ENCODE peak calls at places on chromosomes 2 and 18, in six cellular contexts. One of them, this sample, is unnamed.

GRCh38 chr2:39708003-39708402 is 42.3 kb downstream of the TMEM178A start:
- DNase-seq in posterior vena cava: no peak
- DNase-seq in kidney glomerular epithelial cell: no peak
- DNase-seq in stimulated activated effector memory CD8-positive, alpha-beta T cell treated with anti-CD3 and anti-CD28 coated beads, Interleukin-12 subunit alpha, Interleukin-12 subunit beta, amount 100 ng/mL, for 72 hours: no peak
- DNase-seq in NCI-H774: no peak
- DNase-seq in stimulated activated CD4-positive, alpha-beta T cell treated with anti-CD3 and anti-CD28 coated beads, Interleukin-15, amount 100 ng/mL, for 1 hour: no peak
- DNase-seq in this sample: no peak

GRCh38 chr2:142180820-142181533 is 50.2 kb upstream of the LRP1B start:
- DNase-seq in stimulated activated effector memory CD8-positive, alpha-beta T cell treated with anti-CD3 and anti-CD28 coated beads, Interleukin-12 subunit alpha, Interleukin-12 subunit beta, amount 100 ng/mL, for 72 hours: no peak
- DNase-seq in NCI-H774: no peak
- DNase-seq in stimulated activated CD4-positive, alpha-beta T cell treated with anti-CD3 and anti-CD28 coated beads, Interleukin-15, amount 100 ng/mL, for 1 hour: no peak
- DNase-seq in posterior vena cava: peak; percentile 71
- DNase-seq in kidney glomerular epithelial cell: no peak
- DNase-seq in this sample: no peak

GRCh38 chr2:8189316-8189715 is 492.5 kb upstream of the ID2 start:
- DNase-seq in NCI-H774: no peak
- DNase-seq in stimulated activated effector memory CD8-positive, alpha-beta T cell treated with anti-CD3 and anti-CD28 coated beads, Interleukin-12 subunit alpha, Interleukin-12 subunit beta, amount 100 ng/mL, for 72 hours: no peak
- DNase-seq in posterior vena cava: no peak
- DNase-seq in kidney glomerular epithelial cell: no peak
- DNase-seq in stimulated activated CD4-positive, alpha-beta T cell treated with anti-CD3 and anti-CD28 coated beads, Interleukin-15, amount 100 ng/mL, for 1 hour: no peak
- DNase-seq in this sample: no peak

GRCh38 chr2:150644298-150645067 is 157.0 kb upstream of the RND3 start:
- DNase-seq in stimulated activated CD4-positive, alpha-beta T cell treated with anti-CD3 and anti-CD28 coated beads, Interleukin-15, amount 100 ng/mL, for 1 hour: no peak
- DNase-seq in posterior vena cava: no peak
- DNase-seq in stimulated activated effector memory CD8-positive, alpha-beta T cell treated with anti-CD3 and anti-CD28 coated beads, Interleukin-12 subunit alpha, Interleukin-12 subunit beta, amount 100 ng/mL, for 72 hours: no peak
- DNase-seq in kidney glomerular epithelial cell: no peak
- DNase-seq in NCI-H774: no peak
- DNase-seq in this sample: peak; percentile 75

GRCh38 chr2:76170856-76171255 is 460.1 kb upstream of the GCFC2 start:
- DNase-seq in kidney glomerular epithelial cell: no peak
- DNase-seq in NCI-H774: no peak
- DNase-seq in stimulated activated CD4-positive, alpha-beta T cell treated with anti-CD3 and anti-CD28 coated beads, Interleukin-15, amount 100 ng/mL, for 1 hour: no peak
- DNase-seq in stimulated activated effector memory CD8-positive, alpha-beta T cell treated with anti-CD3 and anti-CD28 coated beads, Interleukin-12 subunit alpha, Interleukin-12 subunit beta, amount 100 ng/mL, for 72 hours: no peak
- DNase-seq in posterior vena cava: no peak
- DNase-seq in this sample: no peak

GRCh38 chr2:141630531-141630930 is 500.3 kb downstream of the LRP1B start:
- DNase-seq in stimulated activated CD4-positive, alpha-beta T cell treated with anti-CD3 and anti-CD28 coated beads, Interleukin-15, amount 100 ng/mL, for 1 hour: no peak
- DNase-seq in stimulated activated effector memory CD8-positive, alpha-beta T cell treated with anti-CD3 and anti-CD28 coated beads, Interleukin-12 subunit alpha, Interleukin-12 subunit beta, amount 100 ng/mL, for 72 hours: no peak
- DNase-seq in NCI-H774: no peak
- DNase-seq in posterior vena cava: no peak
- DNase-seq in kidney glomerular epithelial cell: no peak
- DNase-seq in this sample: peak; percentile 74

GRCh38 chr2:119937680-119938079 is 75.2 kb upstream of the EPB41L5 start:
- DNase-seq in posterior vena cava: no peak
- DNase-seq in stimulated activated effector memory CD8-positive, alpha-beta T cell treated with anti-CD3 and anti-CD28 coated beads, Interleukin-12 subunit alpha, Interleukin-12 subunit beta, amount 100 ng/mL, for 72 hours: no peak
- DNase-seq in stimulated activated CD4-positive, alpha-beta T cell treated with anti-CD3 and anti-CD28 coated beads, Interleukin-15, amount 100 ng/mL, for 1 hour: no peak
- DNase-seq in kidney glomerular epithelial cell: no peak
- DNase-seq in NCI-H774: no peak
- DNase-seq in this sample: no peak

GRCh38 chr2:180829261-180829660 is 151.1 kb upstream of the UBE2E3 start:
- DNase-seq in kidney glomerular epithelial cell: no peak
- DNase-seq in NCI-H774: no peak
- DNase-seq in stimulated activated CD4-positive, alpha-beta T cell treated with anti-CD3 and anti-CD28 coated beads, Interleukin-15, amount 100 ng/mL, for 1 hour: no peak
- DNase-seq in stimulated activated effector memory CD8-positive, alpha-beta T cell treated with anti-CD3 and anti-CD28 coated beads, Interleukin-12 subunit alpha, Interleukin-12 subunit beta, amount 100 ng/mL, for 72 hours: no peak
- DNase-seq in posterior vena cava: no peak
- DNase-seq in this sample: no peak

GRCh38 chr2:74281576-74281975 is 61.6 kb downstream of the SLC4A5 start:
- DNase-seq in posterior vena cava: no peak
- DNase-seq in stimulated activated CD4-positive, alpha-beta T cell treated with anti-CD3 and anti-CD28 coated beads, Interleukin-15, amount 100 ng/mL, for 1 hour: no peak
- DNase-seq in NCI-H774: no peak
- DNase-seq in stimulated activated effector memory CD8-positive, alpha-beta T cell treated with anti-CD3 and anti-CD28 coated beads, Interleukin-12 subunit alpha, Interleukin-12 subunit beta, amount 100 ng/mL, for 72 hours: no peak
- DNase-seq in kidney glomerular epithelial cell: no peak
- DNase-seq in this sample: no peak

GRCh38 chr18:60675801-60676200 is 303.2 kb upstream of the MC4R start:
- DNase-seq in stimulated activated CD4-positive, alpha-beta T cell treated with anti-CD3 and anti-CD28 coated beads, Interleukin-15, amount 100 ng/mL, for 1 hour: no peak
- DNase-seq in posterior vena cava: no peak
- DNase-seq in kidney glomerular epithelial cell: no peak
- DNase-seq in NCI-H774: peak; percentile 75
- DNase-seq in stimulated activated effector memory CD8-positive, alpha-beta T cell treated with anti-CD3 and anti-CD28 coated beads, Interleukin-12 subunit alpha, Interleukin-12 subunit beta, amount 100 ng/mL, for 72 hours: no peak
- DNase-seq in this sample: no peak

GRCh38 chr2:203897544-203897943 is 30.0 kb downstream of the CTLA4 start:
- DNase-seq in stimulated activated CD4-positive, alpha-beta T cell treated with anti-CD3 and anti-CD28 coated beads, Interleukin-15, amount 100 ng/mL, for 1 hour: no peak
- DNase-seq in NCI-H774: no peak
- DNase-seq in kidney glomerular epithelial cell: no peak
- DNase-seq in stimulated activated effector memory CD8-positive, alpha-beta T cell treated with anti-CD3 and anti-CD28 coated beads, Interleukin-12 subunit alpha, Interleukin-12 subunit beta, amount 100 ng/mL, for 72 hours: no peak
- DNase-seq in posterior vena cava: no peak
- DNase-seq in this sample: no peak

GRCh38 chr2:16226942-16227664 is 286.8 kb downstream of the MYCN start:
- DNase-seq in posterior vena cava: no peak
- DNase-seq in stimulated activated CD4-positive, alpha-beta T cell treated with anti-CD3 and anti-CD28 coated beads, Interleukin-15, amount 100 ng/mL, for 1 hour: no peak
- DNase-seq in kidney glomerular epithelial cell: no peak
- DNase-seq in stimulated activated effector memory CD8-positive, alpha-beta T cell treated with anti-CD3 and anti-CD28 coated beads, Interleukin-12 subunit alpha, Interleukin-12 subunit beta, amount 100 ng/mL, for 72 hours: no peak
- DNase-seq in NCI-H774: no peak
- DNase-seq in this sample: no peak

GRCh38 chr2:40554665-40555294 is 102.9 kb upstream of the SLC8A1 start:
- DNase-seq in NCI-H774: peak; percentile 52
- DNase-seq in kidney glomerular epithelial cell: peak; percentile 3
- DNase-seq in stimulated activated CD4-positive, alpha-beta T cell treated with anti-CD3 and anti-CD28 coated beads, Interleukin-15, amount 100 ng/mL, for 1 hour: no peak
- DNase-seq in posterior vena cava: no peak
- DNase-seq in stimulated activated effector memory CD8-positive, alpha-beta T cell treated with anti-CD3 and anti-CD28 coated beads, Interleukin-12 subunit alpha, Interleukin-12 subunit beta, amount 100 ng/mL, for 72 hours: peak; percentile 55
- DNase-seq in this sample: peak; percentile 27

GRCh38 chr2:201363857-201364560 is 6.9 kb upstream of the FLACC1 start:
- DNase-seq in kidney glomerular epithelial cell: peak; percentile 2
- DNase-seq in stimulated activated effector memory CD8-positive, alpha-beta T cell treated with anti-CD3 and anti-CD28 coated beads, Interleukin-12 subunit alpha, Interleukin-12 subunit beta, amount 100 ng/mL, for 72 hours: no peak
- DNase-seq in NCI-H774: peak; percentile 35
- DNase-seq in stimulated activated CD4-positive, alpha-beta T cell treated with anti-CD3 and anti-CD28 coated beads, Interleukin-15, amount 100 ng/mL, for 1 hour: no peak
- DNase-seq in posterior vena cava: no peak
- DNase-seq in this sample: peak; percentile 52

GRCh38 chr18:79922971-79923411 is 28.5 kb downstream of the SLC66A2 start:
- DNase-seq in kidney glomerular epithelial cell: no peak
- DNase-seq in posterior vena cava: peak; percentile 56
- DNase-seq in stimulated activated effector memory CD8-positive, alpha-beta T cell treated with anti-CD3 and anti-CD28 coated beads, Interleukin-12 subunit alpha, Interleukin-12 subunit beta, amount 100 ng/mL, for 72 hours: no peak
- DNase-seq in NCI-H774: no peak
- DNase-seq in stimulated activated CD4-positive, alpha-beta T cell treated with anti-CD3 and anti-CD28 coated beads, Interleukin-15, amount 100 ng/mL, for 1 hour: no peak
- DNase-seq in this sample: no peak

GRCh38 chr2:210162466-210163124 is 8.6 kb downstream of the KANSL1L start:
- DNase-seq in stimulated activated effector memory CD8-positive, alpha-beta T cell treated with anti-CD3 and anti-CD28 coated beads, Interleukin-12 subunit alpha, Interleukin-12 subunit beta, amount 100 ng/mL, for 72 hours: no peak
- DNase-seq in kidney glomerular epithelial cell: peak; percentile 57
- DNase-seq in stimulated activated CD4-positive, alpha-beta T cell treated with anti-CD3 and anti-CD28 coated beads, Interleukin-15, amount 100 ng/mL, for 1 hour: no peak
- DNase-seq in posterior vena cava: no peak
- DNase-seq in NCI-H774: no peak
- DNase-seq in this sample: peak; percentile 3

GRCh38 chr18:73214970-73215369 is 347.2 kb upstream of the NETO1 start:
- DNase-seq in stimulated activated CD4-positive, alpha-beta T cell treated with anti-CD3 and anti-CD28 coated beads, Interleukin-15, amount 100 ng/mL, for 1 hour: no peak
- DNase-seq in posterior vena cava: no peak
- DNase-seq in kidney glomerular epithelial cell: no peak
- DNase-seq in NCI-H774: no peak
- DNase-seq in stimulated activated effector memory CD8-positive, alpha-beta T cell treated with anti-CD3 and anti-CD28 coated beads, Interleukin-12 subunit alpha, Interleukin-12 subunit beta, amount 100 ng/mL, for 72 hours: no peak
- DNase-seq in this sample: no peak

GRCh38 chr2:233461481-233461891 is 105.1 kb downstream of the USP40 start:
- DNase-seq in stimulated activated CD4-positive, alpha-beta T cell treated with anti-CD3 and anti-CD28 coated beads, Interleukin-15, amount 100 ng/mL, for 1 hour: no peak
- DNase-seq in kidney glomerular epithelial cell: no peak
- DNase-seq in posterior vena cava: no peak
- DNase-seq in stimulated activated effector memory CD8-positive, alpha-beta T cell treated with anti-CD3 and anti-CD28 coated beads, Interleukin-12 subunit alpha, Interleukin-12 subunit beta, amount 100 ng/mL, for 72 hours: no peak
- DNase-seq in NCI-H774: no peak
- DNase-seq in this sample: no peak

GRCh38 chr18:74082476-74083070 is 65.1 kb downstream of the FBXO15 start:
- DNase-seq in stimulated activated effector memory CD8-positive, alpha-beta T cell treated with anti-CD3 and anti-CD28 coated beads, Interleukin-12 subunit alpha, Interleukin-12 subunit beta, amount 100 ng/mL, for 72 hours: peak; percentile 56
- DNase-seq in kidney glomerular epithelial cell: no peak
- DNase-seq in stimulated activated CD4-positive, alpha-beta T cell treated with anti-CD3 and anti-CD28 coated beads, Interleukin-15, amount 100 ng/mL, for 1 hour: no peak
- DNase-seq in NCI-H774: peak; percentile 53
- DNase-seq in posterior vena cava: no peak
- DNase-seq in this sample: peak; percentile 40

GRCh38 chr2:20558391-20559150 is 92.3 kb downstream of the HS1BP3 start:
- DNase-seq in NCI-H774: no peak
- DNase-seq in posterior vena cava: no peak
- DNase-seq in stimulated activated CD4-positive, alpha-beta T cell treated with anti-CD3 and anti-CD28 coated beads, Interleukin-15, amount 100 ng/mL, for 1 hour: no peak
- DNase-seq in kidney glomerular epithelial cell: no peak
- DNase-seq in stimulated activated effector memory CD8-positive, alpha-beta T cell treated with anti-CD3 and anti-CD28 coated beads, Interleukin-12 subunit alpha, Interleukin-12 subunit beta, amount 100 ng/mL, for 72 hours: no peak
- DNase-seq in this sample: no peak

GRCh38 chr2:28233070-28233718 is 159.5 kb upstream of the FOSL2 start:
- DNase-seq in stimulated activated effector memory CD8-positive, alpha-beta T cell treated with anti-CD3 and anti-CD28 coated beads, Interleukin-12 subunit alpha, Interleukin-12 subunit beta, amount 100 ng/mL, for 72 hours: no peak
- DNase-seq in stimulated activated CD4-positive, alpha-beta T cell treated with anti-CD3 and anti-CD28 coated beads, Interleukin-15, amount 100 ng/mL, for 1 hour: no peak
- DNase-seq in NCI-H774: peak; percentile 63
- DNase-seq in kidney glomerular epithelial cell: peak; percentile 94
- DNase-seq in posterior vena cava: no peak
- DNase-seq in this sample: no peak

GRCh38 chr18:52152036-52152435 is 188.0 kb upstream of the DCC start:
- DNase-seq in NCI-H774: no peak
- DNase-seq in posterior vena cava: no peak
- DNase-seq in stimulated activated CD4-positive, alpha-beta T cell treated with anti-CD3 and anti-CD28 coated beads, Interleukin-15, amount 100 ng/mL, for 1 hour: no peak
- DNase-seq in kidney glomerular epithelial cell: no peak
- DNase-seq in stimulated activated effector memory CD8-positive, alpha-beta T cell treated with anti-CD3 and anti-CD28 coated beads, Interleukin-12 subunit alpha, Interleukin-12 subunit beta, amount 100 ng/mL, for 72 hours: no peak
- DNase-seq in this sample: no peak

GRCh38 chr2:25711641-25712369 is 38.4 kb upstream of the DTNB start:
- DNase-seq in kidney glomerular epithelial cell: peak; percentile 36
- DNase-seq in posterior vena cava: no peak
- DNase-seq in stimulated activated CD4-positive, alpha-beta T cell treated with anti-CD3 and anti-CD28 coated beads, Interleukin-15, amount 100 ng/mL, for 1 hour: no peak
- DNase-seq in stimulated activated effector memory CD8-positive, alpha-beta T cell treated with anti-CD3 and anti-CD28 coated beads, Interleukin-12 subunit alpha, Interleukin-12 subunit beta, amount 100 ng/mL, for 72 hours: no peak
- DNase-seq in NCI-H774: no peak
- DNase-seq in this sample: no peak

GRCh38 chr2:134198006-134198634 is 55.8 kb upstream of the MGAT5 start:
- DNase-seq in stimulated activated effector memory CD8-positive, alpha-beta T cell treated with anti-CD3 and anti-CD28 coated beads, Interleukin-12 subunit alpha, Interleukin-12 subunit beta, amount 100 ng/mL, for 72 hours: no peak
- DNase-seq in kidney glomerular epithelial cell: no peak
- DNase-seq in posterior vena cava: no peak
- DNase-seq in stimulated activated CD4-positive, alpha-beta T cell treated with anti-CD3 and anti-CD28 coated beads, Interleukin-15, amount 100 ng/mL, for 1 hour: no peak
- DNase-seq in NCI-H774: no peak
- DNase-seq in this sample: no peak

GRCh38 chr18:75588412-75588811 is 160.9 kb upstream of the SMIM21 start:
- DNase-seq in posterior vena cava: no peak
- DNase-seq in stimulated activated effector memory CD8-positive, alpha-beta T cell treated with anti-CD3 and anti-CD28 coated beads, Interleukin-12 subunit alpha, Interleukin-12 subunit beta, amount 100 ng/mL, for 72 hours: no peak
- DNase-seq in stimulated activated CD4-positive, alpha-beta T cell treated with anti-CD3 and anti-CD28 coated beads, Interleukin-15, amount 100 ng/mL, for 1 hour: no peak
- DNase-seq in kidney glomerular epithelial cell: no peak
- DNase-seq in NCI-H774: no peak
- DNase-seq in this sample: no peak

GRCh38 chr2:164495491-164496223 is 125.6 kb downstream of the GRB14 start:
- DNase-seq in kidney glomerular epithelial cell: peak; percentile 45
- DNase-seq in stimulated activated effector memory CD8-positive, alpha-beta T cell treated with anti-CD3 and anti-CD28 coated beads, Interleukin-12 subunit alpha, Interleukin-12 subunit beta, amount 100 ng/mL, for 72 hours: no peak
- DNase-seq in stimulated activated CD4-positive, alpha-beta T cell treated with anti-CD3 and anti-CD28 coated beads, Interleukin-15, amount 100 ng/mL, for 1 hour: no peak
- DNase-seq in NCI-H774: no peak
- DNase-seq in posterior vena cava: no peak
- DNase-seq in this sample: peak; percentile 58

GRCh38 chr2:239532859-239533258 is 132.0 kb upstream of the HDAC4 start:
- DNase-seq in stimulated activated effector memory CD8-positive, alpha-beta T cell treated with anti-CD3 and anti-CD28 coated beads, Interleukin-12 subunit alpha, Interleukin-12 subunit beta, amount 100 ng/mL, for 72 hours: no peak
- DNase-seq in posterior vena cava: no peak
- DNase-seq in stimulated activated CD4-positive, alpha-beta T cell treated with anti-CD3 and anti-CD28 coated beads, Interleukin-15, amount 100 ng/mL, for 1 hour: no peak
- DNase-seq in kidney glomerular epithelial cell: no peak
- DNase-seq in NCI-H774: peak; percentile 4
- DNase-seq in this sample: no peak

GRCh38 chr18:6752200-6752873 is 22.8 kb downstream of the ARHGAP28 start:
- DNase-seq in kidney glomerular epithelial cell: peak; percentile 61
- DNase-seq in stimulated activated effector memory CD8-positive, alpha-beta T cell treated with anti-CD3 and anti-CD28 coated beads, Interleukin-12 subunit alpha, Interleukin-12 subunit beta, amount 100 ng/mL, for 72 hours: no peak
- DNase-seq in NCI-H774: no peak
- DNase-seq in posterior vena cava: no peak
- DNase-seq in stimulated activated CD4-positive, alpha-beta T cell treated with anti-CD3 and anti-CD28 coated beads, Interleukin-15, amount 100 ng/mL, for 1 hour: no peak
- DNase-seq in this sample: peak; percentile 5

GRCh38 chr2:188598551-188598950 is 306.9 kb downstream of the GULP1 start:
- DNase-seq in kidney glomerular epithelial cell: peak; percentile 24
- DNase-seq in posterior vena cava: peak; percentile 49
- DNase-seq in stimulated activated CD4-positive, alpha-beta T cell treated with anti-CD3 and anti-CD28 coated beads, Interleukin-15, amount 100 ng/mL, for 1 hour: no peak
- DNase-seq in NCI-H774: no peak
- DNase-seq in stimulated activated effector memory CD8-positive, alpha-beta T cell treated with anti-CD3 and anti-CD28 coated beads, Interleukin-12 subunit alpha, Interleukin-12 subunit beta, amount 100 ng/mL, for 72 hours: no peak
- DNase-seq in this sample: no peak

GRCh38 chr2:232485333-232485756 is 2.3 kb downstream of the ECEL1 start:
- DNase-seq in stimulated activated CD4-positive, alpha-beta T cell treated with anti-CD3 and anti-CD28 coated beads, Interleukin-15, amount 100 ng/mL, for 1 hour: no peak
- DNase-seq in posterior vena cava: no peak
- DNase-seq in stimulated activated effector memory CD8-positive, alpha-beta T cell treated with anti-CD3 and anti-CD28 coated beads, Interleukin-12 subunit alpha, Interleukin-12 subunit beta, amount 100 ng/mL, for 72 hours: no peak
- DNase-seq in kidney glomerular epithelial cell: no peak
- DNase-seq in NCI-H774: no peak
- DNase-seq in this sample: no peak

GRCh38 chr2:234496442-234496834 is 443 bp downstream of the ARL4C start:
- DNase-seq in posterior vena cava: no peak
- DNase-seq in kidney glomerular epithelial cell: peak; percentile 42
- DNase-seq in stimulated activated CD4-positive, alpha-beta T cell treated with anti-CD3 and anti-CD28 coated beads, Interleukin-15, amount 100 ng/mL, for 1 hour: no peak
- DNase-seq in stimulated activated effector memory CD8-positive, alpha-beta T cell treated with anti-CD3 and anti-CD28 coated beads, Interleukin-12 subunit alpha, Interleukin-12 subunit beta, amount 100 ng/mL, for 72 hours: no peak
- DNase-seq in NCI-H774: peak; percentile 49
- DNase-seq in this sample: no peak

GRCh38 chr18:8747440-8747937 is 42.1 kb downstream of the MTCL1 start:
- DNase-seq in kidney glomerular epithelial cell: peak; percentile 88
- DNase-seq in stimulated activated effector memory CD8-positive, alpha-beta T cell treated with anti-CD3 and anti-CD28 coated beads, Interleukin-12 subunit alpha, Interleukin-12 subunit beta, amount 100 ng/mL, for 72 hours: no peak
- DNase-seq in posterior vena cava: no peak
- DNase-seq in NCI-H774: no peak
- DNase-seq in stimulated activated CD4-positive, alpha-beta T cell treated with anti-CD3 and anti-CD28 coated beads, Interleukin-15, amount 100 ng/mL, for 1 hour: no peak
- DNase-seq in this sample: peak; percentile 82

This sample was measured in fibroblast of gingiva.